ENCODE peak calls at places on chromosomes 2 and 18, in ten cellular contexts. D is NCI-H2107; H is activated naive CD4-positive, alpha-beta T cell; Z is CD4-positive, alpha-beta T cell; A is NCI-H460; Y is adipocyte; X is NCI-H748 treated with DMSO at 0.1 percent for 48 hours; N is bronchial epithelial cell; R is LNCaP clone FGC; L is AG10803. B is an unnamed sample.

GRCh38 chr2:110807520-110807919 is 75.1 kb downstream of the ACOXL start:
- DNase-seq in N (no peak), Z (no peak), D (no peak), Y (no peak), H (no peak), L (peak), A (no peak), R (no peak), X (no peak), B (peak)

GRCh38 chr2:183112575-183112974 is 11.7 kb upstream of the NUP35 start:
- DNase-seq in Z (no peak), Y (no peak), D (no peak), R (no peak), L (no peak), A (no peak), H (no peak), N (no peak), X (no peak), B (no peak)

GRCh38 chr18:64253222-64253621 is 104.3 kb upstream of the LINC00305 start:
- DNase-seq in N (no peak), R (no peak), Z (no peak), D (no peak), A (no peak), Y (no peak), L (no peak), H (no peak), X (no peak), B (no peak)

GRCh38 chr2:8767324-8767723 is 70.1 kb downstream of the KIDINS220 start:
- DNase-seq in H (no peak), R (no peak), N (no peak), A (no peak), X (peak), Y (no peak), Z (no peak), D (no peak), L (no peak), B (no peak)

GRCh38 chr2:9830685-9831410 is 12.4 kb upstream of the TAF1B start:
- DNase-seq in L (no peak), Y (no peak), A (no peak), D (no peak), X (no peak), H (no peak), R (no peak), Z (no peak), N (peak), B (no peak)

GRCh38 chr2:177077778-177078177 is 134.8 kb upstream of the HNRNPA3 start:
- DNase-seq in Z (no peak), D (no peak), L (no peak), A (no peak), X (no peak), H (no peak), Y (no peak), R (no peak), N (no peak), B (no peak)

GRCh38 chr18:23918395-23919032 is 96.0 kb upstream of the TTC39C start:
- DNase-seq in Y (peak), D (peak), Z (peak), A (peak), R (no peak), H (peak), L (peak), X (peak), N (peak), B (peak)

GRCh38 chr2:27441958-27442281 is 261 bp upstream of the KRTCAP3 start:
- DNase-seq in D (no peak), R (no peak), Z (no peak), L (no peak), A (no peak), N (no peak), X (no peak), Y (no peak), H (no peak), B (no peak)

GRCh38 chr2:133892352-133892913 is 324.2 kb upstream of the NCKAP5 start:
- DNase-seq in D (no peak), Y (no peak), H (no peak), A (no peak), X (no peak), Z (no peak), N (no peak), R (no peak), L (no peak), B (no peak)

GRCh38 chr2:210443527-210443926 is 33.0 kb downstream of the LANCL1 start:
- DNase-seq in A (no peak), D (no peak), Y (no peak), R (no peak), H (no peak), Z (no peak), L (no peak), N (no peak), X (no peak), B (no peak)

GRCh38 chr2:174595904-174596397 is 1.7 kb downstream of the WIPF1 start:
- DNase-seq in Z (no peak), L (peak), H (no peak), X (no peak), Y (no peak), A (no peak), R (no peak), D (no peak), N (no peak), B (no peak)

GRCh38 chr2:9163306-9164111 is 43.1 kb upstream of the ASAP2 start:
- DNase-seq in D (no peak), Y (peak), H (no peak), N (peak), X (no peak), A (no peak), R (no peak), Z (no peak), L (peak), B (peak)

GRCh38 chr2:161041356-161041755 is 118.9 kb upstream of the TANK start:
- DNase-seq in Z (no peak), N (no peak), D (no peak), X (no peak), L (no peak), A (no peak), Y (no peak), H (no peak), R (no peak), B (peak)

GRCh38 chr2:233141888-233142287 is 81.7 kb downstream of the INPP5D start:
- DNase-seq in N (no peak), Z (no peak), H (no peak), X (no peak), L (no peak), Y (no peak), R (no peak), D (no peak), A (no peak), B (no peak)

GRCh38 chr2:80715433-80715832 is 410.9 kb upstream of the LRRTM1 start:
- DNase-seq in D (no peak), L (no peak), R (no peak), A (no peak), N (no peak), Z (no peak), X (no peak), H (no peak), Y (no peak), B (no peak)

GRCh38 chr2:23413641-23414040 is 28.7 kb downstream of the KLHL29 start:
- DNase-seq in Y (no peak), D (no peak), R (no peak), H (no peak), N (no peak), L (no peak), A (no peak), X (no peak), Z (no peak), B (no peak)

GRCh38 chr2:187586091-187586632 is 31.9 kb upstream of the TFPI start:
- DNase-seq in L (peak), X (no peak), Z (no peak), R (no peak), D (no peak), H (no peak), N (peak), Y (peak), A (no peak), B (peak)

GRCh38 chr2:54894467-54894866 is 155.8 kb downstream of the RTN4 start:
- DNase-seq in A (no peak), Y (no peak), D (no peak), X (no peak), H (no peak), Z (no peak), N (no peak), L (no peak), R (no peak), B (no peak)

GRCh38 chr2:195037072-195037471 is 620.0 kb upstream of the SLC39A10 start:
- DNase-seq in L (no peak), R (no peak), H (no peak), N (no peak), X (no peak), A (no peak), D (no peak), Y (no peak), Z (no peak), B (no peak)

GRCh38 chr2:114160263-114161001 is 270.5 kb downstream of the ACTR3 start:
- DNase-seq in L (no peak), A (no peak), Y (no peak), N (no peak), D (no peak), H (no peak), Z (no peak), R (no peak), X (no peak), B (no peak)

GRCh38 chr2:46248171-46248570 is 49.0 kb upstream of the EPAS1 start:
- DNase-seq in Z (no peak), A (no peak), D (no peak), R (no peak), L (no peak), Y (no peak), N (no peak), X (no peak), H (no peak), B (no peak)

GRCh38 chr2:28287261-28287915 is 105.3 kb upstream of the FOSL2 start:
- DNase-seq in X (no peak), Y (peak), L (peak), A (no peak), N (no peak), Z (no peak), R (no peak), D (no peak), H (no peak), B (no peak)

GRCh38 chr2:71952572-71953188 is 195.0 kb downstream of the CYP26B1 start:
- DNase-seq in Y (peak), H (no peak), L (no peak), N (peak), R (no peak), A (no peak), X (no peak), D (no peak), Z (no peak), B (no peak)

GRCh38 chr2:102001767-102002142 is 10.0 kb downstream of the IL1R2 start:
- DNase-seq in H (no peak), D (no peak), Y (no peak), X (no peak), A (no peak), Z (no peak), L (no peak), R (no peak), N (peak), B (no peak)

GRCh38 chr2:48600204-48600813 is 17.3 kb upstream of the GTF2A1L start:
- DNase-seq in H (no peak), R (no peak), X (peak), D (peak), Y (peak), Z (no peak), L (peak), A (peak), N (peak), B (peak)

GRCh38 chr2:29314816-29315571 is 199.8 kb downstream of the CLIP4 start:
- DNase-seq in H (peak), L (peak), Z (peak), D (no peak), A (no peak), R (no peak), Y (no peak), X (no peak), N (peak), B (no peak)

GRCh38 chr2:3594493-3595281 is at the start of gene COLEC11:
- DNase-seq in Z (no peak), Y (peak), H (no peak), A (no peak), N (no peak), R (no peak), X (no peak), D (no peak), L (peak), B (no peak)

GRCh38 chr2:130183500-130184373 is 1.7 kb downstream of the MZT2B start:
- DNase-seq in Y (no peak), Z (no peak), A (no peak), L (peak), R (no peak), N (no peak), X (no peak), D (no peak), H (no peak), B (peak)